ENCODE peak calls at places on chromosomes 7 and 10, in four cellular contexts. One of them, this sample, is unnamed.

GRCh38 chr10:102919992-102920736 is 2.1 kb downstream of the CNNM2 start:
- DNase-seq in HepG2: peak
- DNase-seq in GM12878: no peak
- DNase-seq in SK-N-SH: no peak
- DNase-seq in this sample: no peak

GRCh38 chr7:73971701-73972341 is 56.2 kb upstream of the ELN start:
- DNase-seq in SK-N-SH: peak
- DNase-seq in GM12878: no peak
- DNase-seq in HepG2: no peak
- DNase-seq in this sample: no peak

GRCh38 chr10:100647928-100648327 is 97.5 kb upstream of the PAX2 start:
- DNase-seq in SK-N-SH: no peak
- DNase-seq in HepG2: peak
- DNase-seq in GM12878: no peak
- DNase-seq in this sample: no peak

GRCh38 chr10:125231116-125231812 is 70.9 kb upstream of the CTBP2 start:
- DNase-seq in SK-N-SH: peak
- DNase-seq in GM12878: no peak
- DNase-seq in HepG2: no peak
- DNase-seq in this sample: peak

GRCh38 chr7:103735377-103735776 is 254.1 kb downstream of the RELN start:
- DNase-seq in GM12878: no peak
- DNase-seq in HepG2: peak
- DNase-seq in SK-N-SH: no peak
- DNase-seq in this sample: peak

GRCh38 chr7:140298213-140298612 is 100.1 kb downstream of the SLC37A3 start:
- DNase-seq in GM12878: no peak
- DNase-seq in HepG2: no peak
- DNase-seq in SK-N-SH: no peak
- DNase-seq in this sample: no peak

GRCh38 chr10:72250666-72251065 is 23.1 kb upstream of the DDIT4 start:
- DNase-seq in HepG2: no peak
- DNase-seq in GM12878: no peak
- DNase-seq in SK-N-SH: no peak
- DNase-seq in this sample: peak

GRCh38 chr7:121860953-121861352 is 12.0 kb upstream of the PTPRZ1 start:
- DNase-seq in SK-N-SH: no peak
- DNase-seq in HepG2: no peak
- DNase-seq in GM12878: no peak
- DNase-seq in this sample: no peak

GRCh38 chr7:24668922-24669635 is 88.2 kb downstream of the GSDME start:
- DNase-seq in SK-N-SH: no peak
- DNase-seq in GM12878: no peak
- DNase-seq in HepG2: no peak
- DNase-seq in this sample: peak

GRCh38 chr7:30471205-30471604 is 7.4 kb downstream of the NOD1 start:
- DNase-seq in GM12878: no peak
- DNase-seq in HepG2: no peak
- DNase-seq in SK-N-SH: no peak
- DNase-seq in this sample: no peak

GRCh38 chr10:114073787-114074186 is 30.1 kb downstream of the ADRB1 start:
- DNase-seq in HepG2: no peak
- DNase-seq in SK-N-SH: no peak
- DNase-seq in GM12878: no peak
- DNase-seq in this sample: no peak
- TF ChIP-seq CTCF in HepG2: no peak
- TF ChIP-seq CTCF in SK-N-SH: no peak
- TF ChIP-seq CTCF in GM12878: no peak
- TF ChIP-seq CTCF in this sample: no peak

GRCh38 chr7:42527004-42527403 is 290.0 kb upstream of the GLI3 start:
- DNase-seq in HepG2: no peak
- DNase-seq in SK-N-SH: no peak
- DNase-seq in GM12878: no peak
- DNase-seq in this sample: no peak

GRCh38 chr7:42522227-42522991 is 285.4 kb upstream of the GLI3 start:
- DNase-seq in HepG2: no peak
- DNase-seq in SK-N-SH: no peak
- DNase-seq in GM12878: no peak
- DNase-seq in this sample: no peak
- TF ChIP-seq PBX3 in HepG2: no peak
- TF ChIP-seq PBX3 in SK-N-SH: no peak
- TF ChIP-seq PBX3 in GM12878: no peak
- TF ChIP-seq PBX3 in this sample: no peak

GRCh38 chr10:11036424-11037011 is 18.8 kb downstream of the CELF2 start:
- DNase-seq in GM12878: no peak
- DNase-seq in SK-N-SH: peak
- DNase-seq in HepG2: peak
- DNase-seq in this sample: peak
- TF ChIP-seq CTCF in GM12878: peak
- TF ChIP-seq CTCF in SK-N-SH: peak
- TF ChIP-seq CTCF in HepG2: peak
- TF ChIP-seq CTCF in this sample: peak

DNA sequence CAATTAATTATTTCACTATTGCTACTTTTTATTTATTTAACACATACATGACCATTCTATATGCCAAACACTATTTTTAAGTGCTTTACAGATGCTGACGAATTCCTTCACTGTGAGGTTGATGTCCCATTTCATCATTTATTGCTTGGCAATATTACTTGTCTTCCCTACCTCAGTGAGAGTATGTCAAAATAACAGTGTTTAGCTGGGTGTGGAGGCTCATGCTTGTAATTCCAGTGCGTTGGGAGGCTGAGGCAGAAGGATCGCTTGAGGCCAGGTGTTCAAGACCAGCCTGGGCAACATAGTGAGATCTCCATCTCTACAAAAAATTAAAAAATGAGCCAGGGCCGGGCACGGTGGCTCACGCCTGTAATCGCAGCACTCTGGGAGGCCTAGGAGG is 19.8 kb upstream of the MRC1 start:
- DNase-seq in HepG2: no peak
- DNase-seq in SK-N-SH: no peak
- DNase-seq in GM12878: no peak
- DNase-seq in this sample: no peak
- TF ChIP-seq PBX3 in HepG2: no peak
- TF ChIP-seq PBX3 in SK-N-SH: no peak
- TF ChIP-seq PBX3 in GM12878: no peak
- TF ChIP-seq PBX3 in this sample: no peak

GRCh38 chr10:21990449-21990848 is 13.1 kb downstream of the DNAJC1 start:
- DNase-seq in HepG2: no peak
- DNase-seq in SK-N-SH: no peak
- DNase-seq in GM12878: no peak
- DNase-seq in this sample: no peak

GRCh38 chr10:21985541-21985940 is 18.0 kb downstream of the DNAJC1 start:
- DNase-seq in SK-N-SH: no peak
- DNase-seq in GM12878: no peak
- DNase-seq in HepG2: no peak
- DNase-seq in this sample: no peak

GRCh38 chr10:21993360-21994001 is 10.0 kb downstream of the DNAJC1 start:
- DNase-seq in HepG2: no peak
- DNase-seq in SK-N-SH: no peak
- DNase-seq in GM12878: no peak
- DNase-seq in this sample: peak

GRCh38 chr10:21991785-21992184 is 11.7 kb downstream of the DNAJC1 start:
- DNase-seq in SK-N-SH: no peak
- DNase-seq in HepG2: no peak
- DNase-seq in GM12878: no peak
- DNase-seq in this sample: no peak

GRCh38 chr10:21989453-21990154 is 13.9 kb downstream of the DNAJC1 start:
- DNase-seq in HepG2: peak
- DNase-seq in SK-N-SH: peak
- DNase-seq in GM12878: no peak
- DNase-seq in this sample: peak
- TF ChIP-seq CTCF in HepG2: peak
- TF ChIP-seq CTCF in SK-N-SH: peak
- TF ChIP-seq CTCF in GM12878: peak
- TF ChIP-seq CTCF in this sample: peak

DNA sequence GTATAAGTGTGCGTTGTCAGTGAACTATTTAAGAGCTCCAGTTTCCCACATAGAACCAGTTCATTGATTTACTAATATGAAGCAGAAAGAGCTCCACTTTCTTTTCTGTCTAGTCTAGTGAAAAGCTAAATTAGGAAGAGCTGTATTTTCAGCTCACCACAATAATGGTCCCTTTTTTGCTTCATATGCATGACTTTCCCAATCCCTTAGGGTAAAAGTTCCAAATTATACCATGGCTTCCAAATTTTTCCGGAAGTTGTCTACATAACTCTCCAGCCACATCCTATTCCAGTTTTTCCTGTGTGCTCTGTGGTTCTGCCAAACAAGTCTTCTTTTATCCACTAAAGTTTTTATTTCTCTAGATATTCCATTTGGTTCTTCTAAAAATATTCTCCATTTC is 685.2 kb downstream of the REEP3 start:
- DNase-seq in HepG2: no peak
- DNase-seq in SK-N-SH: no peak
- DNase-seq in GM12878: no peak
- DNase-seq in this sample: no peak
- TF ChIP-seq PBX3 in HepG2: no peak
- TF ChIP-seq PBX3 in SK-N-SH: no peak
- TF ChIP-seq PBX3 in GM12878: no peak
- TF ChIP-seq PBX3 in this sample: no peak